ENCODE peak calls at places on chromosomes 5 and 9, in six cellular contexts. H is BE2C, A is adrenal gland, B is fibroblast of lung, W is fibroblast of pulmonary artery, Y is GM12865. K is an unnamed sample.

GRCh38 chr9:5425006-5425628 is 12.6 kb downstream of the PLGRKT start:
- DNase-seq in H (no peak), A (no peak), B (no peak), W (peak), Y (peak), K (peak)

GRCh38 chr5:53359906-53360305 is 120.5 kb upstream of the FST start:
- DNase-seq in H (no peak), A (no peak), B (peak), W (peak), Y (no peak), K (no peak)

GRCh38 chr5:40410939-40411635 is 268.6 kb upstream of the PTGER4 start:
- DNase-seq in H (no peak), A (no peak), B (peak), W (peak), Y (no peak), K (peak)

GRCh38 chr9:134139081-134139480 is 3.2 kb downstream of the WDR5 start:
- DNase-seq in H (no peak), A (no peak), B (peak), W (peak), Y (no peak), K (no peak)

GRCh38 chr9:80649001-80649420 is 1040.3 kb downstream of the TLE1 start:
- DNase-seq in H (no peak), A (peak), B (peak), W (peak), Y (no peak), K (peak)

GRCh38 chr5:142896325-142897007 is 126.3 kb downstream of the ARHGAP26 start:
- DNase-seq in H (no peak), A (no peak), B (peak), W (no peak), Y (no peak), K (peak)

GRCh38 chr9:132702254-132702653 is 32.0 kb downstream of the GTF3C4 start:
- DNase-seq in H (no peak), A (no peak), B (no peak), W (no peak), Y (no peak), K (no peak)

GRCh38 chr5:55904152-55904551 is 53.0 kb downstream of the IL31RA start:
- DNase-seq in H (no peak), A (no peak), B (peak), W (peak), Y (peak), K (no peak)

GRCh38 chr9:32264171-32264862 is 120.1 kb upstream of the ACO1 start:
- DNase-seq in H (no peak), A (peak), B (peak), W (peak), Y (no peak), K (peak)

GRCh38 chr5:93584531-93585053 is 1.6 kb downstream of the NR2F1 start:
- DNase-seq in H (peak), A (no peak), B (no peak), W (no peak), Y (no peak), K (no peak)

GRCh38 chr5:116442095-116442534 is 132.5 kb downstream of the SEMA6A start:
- DNase-seq in H (peak), A (peak), B (peak), W (peak), Y (no peak), K (peak)

GRCh38 chr5:43649256-43649655 is 46.3 kb downstream of the NNT start:
- DNase-seq in H (no peak), A (no peak), B (peak), W (peak), Y (no peak), K (no peak)

GRCh38 chr5:106399381-106399780 is 1271.4 kb downstream of the EFNA5 start:
- DNase-seq in H (no peak), A (no peak), B (peak), W (peak), Y (no peak), K (peak)

GRCh38 chr9:119322137-119322695 is 47.0 kb downstream of the BRINP1 start:
- DNase-seq in H (no peak), A (peak), B (peak), W (no peak), Y (no peak), K (no peak)

GRCh38 chr5:127987354-127988148 is 96.0 kb upstream of the SLC12A2 start:
- DNase-seq in H (no peak), A (no peak), B (peak), W (no peak), Y (no peak), K (no peak)

GRCh38 chr9:136756836-136757235 is 1.2 kb downstream of the LCN8 start:
- DNase-seq in H (no peak), A (no peak), B (no peak), W (no peak), Y (no peak), K (no peak)

GRCh38 chr9:16542290-16542689 is 328.2 kb downstream of the BNC2 start:
- DNase-seq in H (no peak), A (no peak), B (no peak), W (peak), Y (peak), K (no peak)

GRCh38 chr9:129549684-129550083 is 71.2 kb downstream of the C9orf50 start:
- DNase-seq in H (no peak), A (no peak), B (peak), W (peak), Y (no peak), K (no peak)

GRCh38 chr9:88590558-88591146 is 55.7 kb downstream of the NXNL2 start:
- DNase-seq in H (peak), A (no peak), B (no peak), W (no peak), Y (no peak), K (peak)

GRCh38 chr9:111752455-111752854 is 42.3 kb downstream of the SHOC1 start:
- DNase-seq in H (no peak), A (no peak), B (peak), W (peak), Y (no peak), K (peak)

GRCh38 chr9:35616681-35617459 is 1.3 kb downstream of the CD72 start:
- DNase-seq in H (peak), A (peak), B (peak), W (peak), Y (peak), K (peak)

GRCh38 chr9:105193560-105193959 is 50.9 kb upstream of the SLC44A1 start:
- DNase-seq in H (no peak), A (no peak), B (no peak), W (no peak), Y (no peak), K (no peak)

GRCh38 chr9:105191508-105192118 is 52.8 kb upstream of the SLC44A1 start:
- DNase-seq in H (no peak), A (peak), B (peak), W (no peak), Y (peak), K (peak)

GRCh38 chr9:105188746-105189145 is 55.7 kb upstream of the SLC44A1 start:
- DNase-seq in H (no peak), A (no peak), B (no peak), W (no peak), Y (peak), K (peak)

GRCh38 chr9:105187781-105188180 is 56.7 kb upstream of the SLC44A1 start:
- DNase-seq in H (no peak), A (no peak), B (peak), W (peak), Y (no peak), K (peak)
- TF ChIP-seq CTCF in H (no peak), A (no peak), B (no peak), W (no peak), Y (no peak), K (no peak)

GRCh38 chr9:125889122-125889523 is 141.9 kb downstream of the PBX3 start:
- DNase-seq in H (peak), A (peak), B (peak), W (no peak), Y (no peak), K (peak)

GRCh38 chr9:125893277-125893676 is 146.1 kb downstream of the PBX3 start:
- DNase-seq in H (no peak), A (no peak), B (no peak), W (no peak), Y (no peak), K (no peak)

GRCh38 chr9:125889524-125890473 is 142.6 kb downstream of the PBX3 start:
- DNase-seq in H (peak), A (peak), B (peak), W (peak), Y (peak), K (peak)

GRCh38 chr9:125888220-125888619 is 141.0 kb downstream of the PBX3 start:
- DNase-seq in H (no peak), A (no peak), B (peak), W (peak), Y (no peak), K (peak)

GRCh38 chr9:125890793-125891192 is 143.6 kb downstream of the PBX3 start:
- DNase-seq in H (no peak), A (no peak), B (no peak), W (no peak), Y (no peak), K (no peak)
- H3K4me3 ChIP-seq in H (peak), A (no peak), B (no peak), W (no peak), Y (no peak), K (no peak)

GRCh38 chr9:97891736-97892135 is 30.6 kb downstream of the TRMO start:
- DNase-seq in H (no peak), A (no peak), B (no peak), W (no peak), Y (no peak), K (no peak)

GRCh38 chr9:97895695-97896332 is 26.5 kb downstream of the TRMO start:
- DNase-seq in H (peak), A (no peak), B (no peak), W (no peak), Y (peak), K (peak)

GRCh38 chr9:97889941-97890557 is 32.3 kb downstream of the TRMO start:
- DNase-seq in H (peak), A (no peak), B (no peak), W (no peak), Y (peak), K (peak)
- TF ChIP-seq CTCF in H (peak), A (peak), B (peak), W (peak), Y (peak), K (peak)

DNA sequence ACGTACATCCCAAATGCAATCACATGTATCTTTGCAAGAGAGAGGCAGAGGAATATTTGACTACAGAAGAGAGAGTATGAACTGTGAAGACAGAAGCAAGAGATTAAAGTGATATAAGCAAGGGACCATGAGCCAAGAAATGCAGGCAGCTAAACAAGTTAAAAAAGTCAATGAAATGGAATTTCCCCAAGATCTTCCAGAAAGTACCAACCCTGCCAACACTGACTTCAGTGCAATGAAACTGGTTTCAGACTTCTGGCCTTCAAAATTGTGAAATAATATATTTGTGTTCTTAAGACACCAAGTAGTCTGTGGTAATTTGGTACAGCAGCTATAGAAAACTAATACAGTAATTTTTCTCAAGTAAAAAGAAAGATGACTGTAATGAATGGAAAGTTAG is 20.9 kb downstream of the FOXI1 start:
- DNase-seq in H (no peak), A (no peak), B (no peak), W (no peak), Y (no peak), K (no peak)
- H3K4me3 ChIP-seq in H (no peak), A (no peak), B (no peak), W (no peak), Y (no peak), K (no peak)